ENCODE peak calls at places on chromosomes 7 and 10, in five cellular contexts. I is astrocyte of the spinal cord, C is neural crest cell, D is GM13976, W is endothelial cell. B is an unnamed sample.

GRCh38 chr10:110168601-110169481 is 38.6 kb upstream of the MXI1 start:
- DNase-seq in I (no peak), W (no peak), C (no peak), D (peak; percentile 48), B (peak; percentile 17)

GRCh38 chr7:13181221-13181620 is 493.8 kb downstream of the ARL4A start:
- DNase-seq in C (no peak), W (no peak), D (no peak), I (no peak), B (no peak)

GRCh38 chr7:40717242-40717641 is 582.4 kb downstream of the SUGCT start:
- DNase-seq in I (peak; percentile 68), W (peak; percentile 57), D (no peak), C (peak; percentile 50), B (peak; percentile 44)

GRCh38 chr7:650339-651031 is 76.0 kb upstream of the DNAAF5 start:
- DNase-seq in C (no peak), D (no peak), W (no peak), I (no peak), B (no peak)

GRCh38 chr7:100691676-100692577 is 2.1 kb downstream of the GIGYF1 start:
- DNase-seq in I (peak; percentile 73), W (peak; percentile 85), C (peak; percentile 95), D (peak; percentile 89), B (peak; percentile 82)

GRCh38 chr10:70381491-70382421 is 669 bp downstream of the LRRC20 start:
- DNase-seq in W (peak; percentile 47), I (no peak), D (peak; percentile 79), C (peak; percentile 45), B (peak; percentile 64)

GRCh38 chr7:98281757-98282652 is 519 bp downstream of the BRI3 start:
- DNase-seq in D (no peak), W (peak; percentile 31), C (no peak), I (no peak), B (peak; percentile 32)

GRCh38 chr10:4662576-4663161 is 163.3 kb upstream of the AKR1E2 start:
- DNase-seq in C (no peak), W (no peak), I (peak; percentile 64), D (no peak), B (no peak)

GRCh38 chr7:91064052-91064451 is 200.2 kb upstream of the FZD1 start:
- DNase-seq in W (no peak), I (no peak), C (no peak), D (no peak), B (no peak)

GRCh38 chr7:6489612-6490011 is 41.9 kb upstream of the DAGLB start:
- DNase-seq in C (no peak), I (no peak), D (no peak), W (no peak), B (peak; percentile 46)

GRCh38 chr10:64007157-64007556 is 486.0 kb downstream of the REEP3 start:
- DNase-seq in W (no peak), I (no peak), C (no peak), D (no peak), B (no peak)

GRCh38 chr10:121942749-121943148 is 14.9 kb upstream of the ATE1 start:
- DNase-seq in W (no peak), I (peak; percentile 93), C (no peak), D (no peak), B (no peak)

GRCh38 chr7:5177060-5177459 is 13.0 kb upstream of the WIPI2 start:
- DNase-seq in C (no peak), I (peak; percentile 51), W (no peak), D (peak; percentile 2), B (no peak)

GRCh38 chr7:142896741-142897379 is 11.3 kb upstream of the TRPV6 start:
- DNase-seq in W (no peak), D (no peak), C (no peak), I (no peak), B (no peak)

GRCh38 chr10:9096288-9096687 is 1041.8 kb downstream of the GATA3 start:
- DNase-seq in C (no peak), W (no peak), D (no peak), I (no peak), B (no peak)

GRCh38 chr10:132685121-132685891 is 100.6 kb downstream of the NKX6-2 start:
- DNase-seq in W (no peak), D (no peak), I (peak; percentile 65), C (peak; percentile 40), B (no peak)

GRCh38 chr7:137903382-137904169 is 56.8 kb upstream of the DGKI start:
- DNase-seq in C (peak; percentile 48), D (peak; percentile 77), W (peak; percentile 54), I (peak; percentile 82), B (peak; percentile 89)

GRCh38 chr7:73715648-73716317 is 3.7 kb downstream of the STX1A start:
- DNase-seq in C (no peak), I (peak; percentile 95), W (no peak), D (no peak), B (no peak)

GRCh38 chr7:146131701-146132100 is 15.1 kb downstream of the CNTNAP2 start:
- DNase-seq in W (no peak), C (no peak), I (no peak), D (no peak), B (no peak)

GRCh38 chr10:117543245-117543998 is 876 bp downstream of the EMX2 start:
- DNase-seq in W (peak; percentile 60), I (no peak), C (no peak), D (peak; percentile 37), B (no peak)

GRCh38 chr10:30028006-30028441 is 31.4 kb downstream of the JCAD start:
- DNase-seq in C (no peak), I (peak; percentile 41), D (peak; percentile 24), W (no peak), B (peak; percentile 5)

GRCh38 chr7:71026680-71027079 is 105.3 kb upstream of the GALNT17 start:
- DNase-seq in W (no peak), I (no peak), C (no peak), D (no peak), B (no peak)

GRCh38 chr7:76220185-76221057 is 18.7 kb downstream of the SRRM3 start:
- DNase-seq in C (peak; percentile 37), W (peak; percentile 46), D (no peak), I (peak; percentile 19), B (no peak)

GRCh38 chr7:154350892-154351291 is 298.7 kb downstream of the DPP6 start:
- DNase-seq in D (no peak), W (no peak), I (no peak), C (no peak), B (no peak)

GRCh38 chr7:120353171-120353570 is 80.2 kb downstream of the KCND2 start:
- DNase-seq in W (no peak), D (no peak), C (no peak), I (no peak), B (no peak)

GRCh38 chr10:94991243-94991888 is 52.9 kb downstream of the CYP2C9 start:
- DNase-seq in C (no peak), W (no peak), I (no peak), D (no peak), B (no peak)

GRCh38 chr7:105677803-105678583 is 96.7 kb upstream of the EFCAB10 start:
- DNase-seq in I (no peak), D (no peak), C (no peak), W (no peak), B (peak; percentile 82)

GRCh38 chr10:590721-591120 is 98.7 kb downstream of the DIP2C start:
- DNase-seq in I (no peak), W (no peak), D (no peak), C (no peak), B (no peak)

GRCh38 chr10:586716-587115 is 102.8 kb downstream of the DIP2C start:
- DNase-seq in I (no peak), W (no peak), C (no peak), D (no peak), B (no peak)

GRCh38 chr10:586151-586550 is 103.3 kb downstream of the DIP2C start:
- DNase-seq in D (no peak), I (no peak), W (no peak), C (no peak), B (no peak)

GRCh38 chr10:589961-590680 is 99.3 kb downstream of the DIP2C start:
- DNase-seq in W (no peak), C (no peak), D (no peak), I (no peak), B (no peak)

GRCh38 chr10:588246-589165 is 101.0 kb downstream of the DIP2C start:
- DNase-seq in W (no peak), C (no peak), I (peak; percentile 36), D (no peak), B (no peak)
- TF ChIP-seq CTCF in W (no peak), C (no peak), I (peak; percentile 34), D (no peak), B (no peak)

GRCh38 chr7:95718556-95719410 is 53.6 kb upstream of the DYNC1I1 start:
- DNase-seq in D (peak; percentile 23), C (no peak), W (no peak), I (peak; percentile 36), B (peak; percentile 17)

GRCh38 chr7:95725170-95725569 is 47.2 kb upstream of the DYNC1I1 start:
- DNase-seq in W (no peak), C (no peak), I (no peak), D (no peak), B (no peak)

GRCh38 chr7:95723583-95724180 is 48.7 kb upstream of the DYNC1I1 start:
- DNase-seq in W (peak; percentile 56), I (peak; percentile 49), C (peak; percentile 23), D (peak; percentile 28), B (peak; percentile 38)
- TF ChIP-seq CTCF in W (peak; percentile 71), I (peak; percentile 36), C (peak; percentile 77), D (peak; percentile 22), B (peak; percentile 21)

GRCh38 chr10:92146072-92146471 is 144.8 kb downstream of the CPEB3 start:
- DNase-seq in W (no peak), I (no peak), C (no peak), D (no peak), B (no peak)

GRCh38 chr10:92146781-92147180 is 144.1 kb downstream of the CPEB3 start:
- DNase-seq in I (no peak), D (no peak), W (no peak), C (no peak), B (no peak)

GRCh38 chr10:92142949-92143348 is 147.9 kb downstream of the CPEB3 start:
- DNase-seq in W (no peak), D (peak; percentile 32), I (no peak), C (no peak), B (peak; percentile 65)

DNA sequence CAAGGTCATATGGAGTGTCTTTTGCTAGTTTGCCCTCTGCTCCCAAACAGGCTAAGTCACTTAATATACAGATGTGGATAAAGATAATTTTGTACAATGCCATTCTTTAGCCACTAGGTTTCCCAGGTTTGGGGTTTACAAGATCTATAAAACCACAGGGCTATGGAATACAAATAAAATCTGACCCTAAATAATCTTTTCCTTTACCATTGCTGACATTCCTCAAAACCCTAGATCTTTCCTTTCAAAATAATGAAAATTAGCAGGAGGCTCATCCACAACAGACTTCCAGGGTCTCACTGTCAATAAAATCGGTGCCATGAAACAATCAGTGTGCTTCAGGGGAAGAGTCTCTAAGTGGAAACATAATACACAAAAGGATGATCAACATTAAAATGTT is 148.4 kb downstream of the CPEB3 start:
- DNase-seq in I (no peak), D (no peak), C (no peak), W (no peak), B (no peak)
- TF ChIP-seq CTCF in I (peak; percentile 1), D (no peak), C (peak; percentile 35), W (no peak), B (no peak)

DNA sequence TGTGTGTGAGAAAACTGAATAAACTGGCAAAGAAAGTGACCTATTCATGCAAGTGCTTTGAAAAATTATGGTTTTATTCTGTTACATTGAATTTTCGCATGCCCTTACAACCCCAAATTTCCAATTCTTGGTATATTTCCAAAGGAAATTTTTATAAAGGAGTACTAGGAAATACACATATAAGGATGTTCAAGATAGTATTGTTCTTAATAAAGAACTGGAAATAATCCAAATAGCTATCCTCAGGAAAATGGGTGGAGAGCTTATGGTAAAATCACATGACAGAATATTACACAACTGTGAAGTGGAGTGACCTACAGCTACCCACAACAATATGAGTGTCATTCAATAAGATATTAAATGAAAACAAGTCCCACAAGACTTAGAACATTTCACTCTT is 138.9 kb upstream of the BMPER start:
- DNase-seq in C (no peak), W (no peak), D (no peak), I (no peak), B (no peak)
- TF ChIP-seq CTCF in C (no peak), W (no peak), D (no peak), I (no peak), B (no peak)